ENCODE peak calls at places on chromosome 1, in four cellular contexts. T is WTC11, K is GM03348, G is T-helper 9 cell. L is an unnamed sample.

GRCh38 chr1:211951856-211952255 is 83.5 kb downstream of the INTS7 start:
- DNase-seq in T (no peak), K (peak), G (no peak), L (no peak)

GRCh38 chr1:20124451-20125057 is 5.2 kb upstream of the PLA2G2D start:
- DNase-seq in T (no peak), K (peak), G (no peak), L (no peak)

GRCh38 chr1:243658596-243659105 is 191.4 kb downstream of the AKT3 start:
- DNase-seq in T (no peak), K (no peak), G (no peak), L (no peak)

GRCh38 chr1:165068716-165069115 is 287.8 kb downstream of the LMX1A start:
- DNase-seq in T (no peak), K (no peak), G (no peak), L (no peak)

GRCh38 chr1:178489399-178489798 is 7.4 kb downstream of the CLEC20A start:
- DNase-seq in T (no peak), K (no peak), G (no peak), L (no peak)

GRCh38 chr1:36224537-36225297 is 474 bp downstream of the THRAP3 start:
- DNase-seq in T (peak), K (peak), G (peak), L (no peak)

GRCh38 chr1:15430787-15431570 is 7.3 kb upstream of the CTRC start:
- DNase-seq in T (peak), K (peak), G (peak), L (peak)

GRCh38 chr1:26771643-26772321 is 16.0 kb upstream of the PIGV start:
- DNase-seq in T (no peak), K (peak), G (no peak), L (no peak)

GRCh38 chr1:82162526-82163420 is 362.0 kb downstream of the ADGRL2 start:
- DNase-seq in T (no peak), K (no peak), G (no peak), L (no peak)